ENCODE peak calls at places on chromosomes 7 and 10, in seven cellular contexts. R is fibroblast of mammary gland, U is cardiac muscle cell, V is K562, N is choroid plexus epithelial cell, Y is left ventricle myocardium inferior, B is upper lobe of right lung. A is an unnamed sample.
A peak's percentile ranks its signal among the peaks of the same experiment; 100 is the strongest.

GRCh38 chr7:42236266-42237161 is 495 bp downstream of the GLI3 start:
- DNase-seq in R (peak; percentile 77), U (peak; percentile 79), V (no peak), N (peak; percentile 70), Y (peak; percentile 49), B (peak; percentile 72), A (peak; percentile 66)

GRCh38 chr7:154504938-154505337 is 452.7 kb downstream of the DPP6 start:
- DNase-seq in R (no peak), U (no peak), V (no peak), N (no peak), Y (no peak), B (no peak), A (no peak)

GRCh38 chr10:102313221-102313896 is 68.0 kb downstream of the GBF1 start:
- DNase-seq in R (no peak), U (no peak), V (no peak), N (no peak), Y (no peak), B (no peak), A (no peak)

GRCh38 chr10:100715101-100715444 is 30.3 kb upstream of the PAX2 start:
- DNase-seq in R (no peak), U (no peak), V (no peak), N (no peak), Y (no peak), B (no peak), A (no peak)

GRCh38 chr7:85114342-85114741 is 72.5 kb downstream of the SEMA3D start:
- DNase-seq in R (no peak), U (no peak), V (no peak), N (no peak), Y (no peak), B (no peak), A (no peak)

GRCh38 chr7:6530626-6531491 is 20.4 kb downstream of the GRID2IP start:
- DNase-seq in R (no peak), U (no peak), V (peak; percentile 61), N (no peak), Y (no peak), B (no peak), A (no peak)

GRCh38 chr7:79376297-79377025 is 77.0 kb downstream of the MAGI2 start:
- DNase-seq in R (peak; percentile 6), U (peak; percentile 38), V (no peak), N (peak; percentile 84), Y (no peak), B (no peak), A (no peak)

GRCh38 chr10:3578159-3578558 is 206.8 kb downstream of the KLF6 start:
- DNase-seq in R (no peak), U (no peak), V (no peak), N (no peak), Y (no peak), B (no peak), A (no peak)

GRCh38 chr7:38558786-38559185 is 72.4 kb downstream of the AMPH start:
- DNase-seq in R (no peak), U (no peak), V (no peak), N (no peak), Y (no peak), B (no peak), A (no peak)

DNA sequence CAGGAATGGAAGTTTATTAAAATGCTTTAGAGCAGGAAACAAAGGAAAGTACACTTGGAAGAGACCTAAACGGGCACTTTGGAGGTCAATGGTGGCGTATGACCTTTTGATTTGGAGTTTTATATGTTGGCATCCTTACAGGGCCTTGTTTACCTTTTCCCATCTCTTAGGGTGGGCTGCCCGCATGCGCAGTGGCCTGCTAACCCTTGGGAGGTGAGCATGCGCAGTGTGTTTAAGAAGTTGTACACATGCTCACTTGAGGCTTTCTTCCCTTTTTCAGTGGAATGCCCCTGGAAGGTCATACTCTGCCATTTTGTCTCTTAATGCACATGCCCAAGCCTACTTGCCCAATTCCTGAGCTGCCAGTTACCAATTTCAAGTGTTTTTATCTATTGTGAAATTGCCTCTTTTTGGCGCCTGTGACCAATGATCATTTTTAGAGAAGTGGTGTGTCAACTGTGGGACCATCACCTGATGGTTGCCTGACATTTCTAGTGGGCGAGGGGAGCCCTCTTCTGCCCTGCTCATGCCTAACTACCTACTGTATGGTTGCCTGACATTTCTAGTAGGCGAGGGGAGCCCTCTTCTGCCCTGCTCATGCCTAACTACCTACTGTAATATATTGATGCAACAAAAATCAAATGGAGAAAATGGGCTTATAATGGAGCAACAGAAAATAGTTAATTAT is 138.0 kb downstream of the PPP1R9A start:
- DNase-seq in R (peak; percentile 47), U (peak; percentile 41), V (peak; percentile 4), N (peak; percentile 36), Y (no peak), B (no peak), A (peak; percentile 21)
- TF ChIP-seq CTCF in R (peak; percentile 40), U (peak; percentile 22), V (no peak), N (peak; percentile 45), Y (peak; percentile 10), B (peak; percentile 18), A (no peak)

GRCh38 chr10:109706157-109706556 is 217.2 kb downstream of the XPNPEP1 start:
- DNase-seq in R (no peak), U (no peak), V (no peak), N (no peak), Y (no peak), B (no peak), A (no peak)

GRCh38 chr10:109696981-109697775 is 226.1 kb downstream of the XPNPEP1 start:
- DNase-seq in R (no peak), U (no peak), V (no peak), N (no peak), Y (no peak), B (no peak), A (no peak)

GRCh38 chr10:109698888-109699685 is 224.2 kb downstream of the XPNPEP1 start:
- DNase-seq in R (no peak), U (no peak), V (no peak), N (no peak), Y (no peak), B (no peak), A (no peak)

GRCh38 chr10:109698121-109698520 is 225.2 kb downstream of the XPNPEP1 start:
- DNase-seq in R (no peak), U (no peak), V (no peak), N (no peak), Y (no peak), B (no peak), A (no peak)

GRCh38 chr10:109701583-109702215 is 221.6 kb downstream of the XPNPEP1 start:
- DNase-seq in R (no peak), U (no peak), V (no peak), N (no peak), Y (no peak), B (no peak), A (no peak)
- H3K4me3 ChIP-seq in R (no peak overlapping the region), U (no peak overlapping the region), V (no peak overlapping the region), N (no peak overlapping the region), Y (no peak overlapping the region), B (no peak overlapping the region), A (no peak overlapping the region)

DNA sequence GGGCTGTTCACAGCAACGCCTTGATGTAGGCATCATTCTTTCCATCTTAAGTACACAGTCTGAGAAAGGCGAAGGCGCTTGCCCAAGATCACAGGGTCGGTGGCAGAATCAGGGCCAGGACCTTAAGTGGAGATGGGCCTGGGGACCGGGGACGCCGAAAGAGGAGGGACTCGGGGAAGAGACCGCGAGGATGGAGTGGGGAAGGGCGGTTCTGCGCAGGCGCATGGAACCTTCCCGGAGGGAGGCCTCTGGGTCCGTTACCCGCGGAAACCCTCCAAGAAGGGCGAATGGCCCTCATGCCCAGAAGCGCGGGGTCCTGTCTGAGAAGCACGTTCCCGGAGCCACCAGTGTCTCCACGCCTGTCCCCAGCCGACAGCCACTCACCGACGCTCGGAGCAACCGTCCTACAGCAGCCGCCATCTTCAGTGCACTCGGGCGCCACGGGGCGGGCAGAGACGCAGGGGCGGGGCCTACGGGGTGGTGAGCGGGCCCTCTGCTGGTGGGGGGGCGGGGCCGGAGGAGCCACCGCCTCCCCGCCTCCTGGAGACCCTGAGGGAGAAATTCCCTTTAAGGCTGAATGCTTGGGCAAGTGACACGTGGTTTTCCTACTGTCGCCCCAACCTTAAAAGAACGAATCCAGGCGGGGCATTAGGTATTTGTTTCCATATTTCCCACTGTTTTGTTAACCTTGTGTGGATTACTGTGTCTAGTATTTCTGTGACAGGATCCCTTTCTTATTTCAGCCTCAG is at the start of gene PRDX3:
- DNase-seq in R (peak; percentile 78), U (peak; percentile 93), V (peak; percentile 87), N (peak; percentile 91), Y (peak; percentile 96), B (peak; percentile 97), A (peak; percentile 88)
- TF ChIP-seq CTCF in R (peak; percentile 3), U (peak; percentile 14), V (no peak), N (no peak), Y (peak; percentile 40), B (peak; percentile 16), A (no peak)

DNA sequence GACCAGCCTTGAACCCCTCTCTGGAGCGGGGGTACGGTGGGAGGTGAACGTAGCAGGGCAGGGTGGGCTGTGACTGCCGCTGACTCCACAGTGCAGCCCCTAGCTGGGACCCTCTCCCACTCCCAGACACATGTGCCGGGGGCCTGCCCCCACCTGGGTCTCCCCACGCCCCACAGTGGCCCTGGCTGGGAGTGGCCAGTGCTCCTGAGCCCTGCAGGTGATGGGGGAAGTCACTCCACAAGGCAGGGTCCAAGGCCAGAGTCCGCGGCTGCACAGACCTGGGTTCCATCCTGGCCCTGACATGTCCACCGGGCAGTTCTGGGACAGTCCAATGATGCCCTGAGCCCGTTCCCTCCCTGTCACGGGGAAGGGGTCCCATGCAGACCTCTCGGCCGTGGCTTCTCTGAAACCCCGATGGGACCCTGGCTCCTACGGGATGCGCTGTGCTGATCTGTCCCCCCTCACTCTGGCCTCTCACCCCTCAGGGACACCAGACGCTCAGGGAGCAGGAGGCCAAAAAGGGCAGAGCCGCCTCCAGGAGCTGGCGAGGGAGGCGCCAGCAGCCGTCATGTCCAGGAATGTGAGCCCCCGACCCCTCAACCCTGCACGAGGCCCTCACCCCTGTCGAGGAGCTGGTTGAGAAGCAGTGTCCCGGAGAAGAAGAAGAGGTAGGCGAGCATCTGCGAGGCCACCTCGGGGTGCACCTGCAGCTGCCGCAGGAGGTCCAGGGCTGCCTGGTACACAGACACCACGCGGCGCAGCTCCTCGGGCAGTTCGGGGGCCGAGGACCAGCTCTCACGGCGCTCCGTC is 40.4 kb downstream of the AP5Z1 start:
- DNase-seq in R (no peak), U (no peak), V (no peak), N (no peak), Y (no peak), B (no peak), A (no peak)
- H3K4me3 ChIP-seq in R (no peak overlapping the region), U (no peak overlapping the region), V (no peak overlapping the region), N (no peak overlapping the region), Y (no peak overlapping the region), B (no peak overlapping the region), A (no peak overlapping the region)

DNA sequence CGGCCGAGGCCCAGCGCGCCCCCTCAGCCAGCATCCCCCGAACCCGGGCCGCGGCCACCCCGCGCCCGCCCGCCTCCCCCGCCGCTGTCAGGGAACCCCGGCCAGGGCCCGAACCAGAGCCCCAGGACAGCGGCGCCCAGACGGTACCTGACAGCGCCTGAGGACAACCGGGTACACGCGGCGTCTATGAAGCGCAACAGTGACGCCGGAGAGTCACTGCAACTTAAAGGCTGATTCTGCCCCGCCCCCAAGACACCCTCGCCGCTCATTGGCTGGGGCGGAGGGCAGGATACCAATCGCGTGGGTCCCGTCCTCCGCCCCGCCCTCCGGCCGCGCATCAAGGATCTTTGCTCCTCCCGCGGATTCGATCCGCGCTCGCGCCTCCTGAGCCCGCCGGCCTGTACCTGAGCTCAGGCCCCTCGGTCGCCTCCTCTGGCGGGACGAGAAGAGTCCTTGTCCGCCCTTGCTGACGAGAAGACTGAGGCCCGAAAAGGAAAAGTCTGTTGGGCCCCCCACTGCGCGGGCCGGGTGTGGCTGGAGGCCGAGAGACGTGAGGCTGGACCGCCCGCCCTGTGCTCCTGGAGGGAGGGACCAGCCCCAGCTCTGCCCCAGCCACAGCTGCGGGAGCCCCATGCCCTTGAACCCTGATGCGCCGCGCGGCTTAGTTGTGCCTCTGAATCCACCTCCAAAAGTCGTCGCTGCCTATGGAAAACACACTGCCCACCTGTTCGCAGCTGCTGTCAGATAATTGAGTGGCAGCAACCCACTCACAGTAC is at the start of gene OAT:
- DNase-seq in R (peak; percentile 92), U (peak; percentile 96), V (peak; percentile 95), N (peak; percentile 96), Y (peak; percentile 97), B (peak; percentile 98), A (peak; percentile 95)
- TF ChIP-seq CTCF in R (no peak), U (no peak), V (no peak), N (no peak), Y (no peak), B (no peak), A (peak; percentile 1)

A was measured in fibroblast of pulmonary artery.